ENCODE peak calls at places on chromosome 3, in nine cellular contexts. R is naive thymus-derived CD4-positive, alpha-beta T cell; A is activated T-helper 9 cell treated with anti-CD3 and anti-CD28 coated beads, Interleukin-2, amount 50 U/mL, for 16 hours; P is WERI-Rb-1; U is T-cell; W is NT2/D1; H is HFF-Myc; V is IMR-90; J is epithelial cell of esophagus. S is an unnamed sample.
A peak's percentile ranks its signal among the peaks of the same experiment; 100 is the strongest.

GRCh38 chr3:20066848-20067617 is 26.8 kb downstream of the KAT2B start:
- DNase-seq in R (no peak), A (no peak), P (no peak), U (no peak), W (no peak), H (no peak), V (no peak), J (peak; percentile 30), S (no peak)

GRCh38 chr3:78314327-78314726 is 1274.4 kb downstream of the ROBO2 start:
- DNase-seq in R (no peak), A (no peak), P (no peak), U (no peak), W (no peak), H (no peak), V (no peak), J (no peak), S (no peak)

GRCh38 chr3:122758877-122759670 is 34.6 kb downstream of the HSPBAP1 start:
- DNase-seq in R (no peak), A (no peak), P (no peak), U (no peak), W (no peak), H (no peak), V (no peak), J (no peak), S (no peak)

GRCh38 chr3:11995061-11995460 is 9.1 kb upstream of the SYN2 start:
- DNase-seq in R (no peak), A (no peak), P (peak; percentile 48), U (no peak), W (no peak), H (no peak), V (no peak), J (no peak), S (no peak)

GRCh38 chr3:64945171-64945684 is 257.4 kb upstream of the ADAMTS9 start:
- DNase-seq in R (no peak), A (no peak), P (peak; percentile 79), U (no peak), W (peak; percentile 92), H (no peak), V (no peak), J (no peak), S (no peak)

GRCh38 chr3:10762116-10762515 is 53.9 kb upstream of the SLC6A11 start:
- DNase-seq in R (no peak), A (no peak), P (peak; percentile 28), U (no peak), W (no peak), H (no peak), V (no peak), J (no peak), S (no peak)

GRCh38 chr3:111979689-111980025 is 831 bp downstream of the ABHD10 start:
- DNase-seq in R (no peak), A (no peak), P (no peak), U (no peak), W (no peak), H (no peak), V (no peak), J (no peak), S (no peak)

GRCh38 chr3:32216172-32216783 is 22.2 kb upstream of the CMTM8 start:
- DNase-seq in R (no peak), A (no peak), P (no peak), U (no peak), W (no peak), H (no peak), V (no peak), J (no peak), S (no peak)

GRCh38 chr3:63910873-63911272 is 1.3 kb downstream of the SCAANT1 start:
- DNase-seq in R (peak; percentile 41), A (no peak), P (no peak), U (no peak), W (no peak), H (no peak), V (peak; percentile 59), J (peak; percentile 28), S (no peak)

GRCh38 chr3:126158912-126159227 is 21.5 kb downstream of the ALDH1L1 start:
- DNase-seq in R (no peak), A (no peak), P (no peak), U (no peak), W (no peak), H (no peak), V (no peak), J (no peak), S (no peak)

GRCh38 chr3:14900881-14901873 is 46.2 kb upstream of the NR2C2 start:
- DNase-seq in R (no peak), A (no peak), P (no peak), U (no peak), W (no peak), H (no peak), V (no peak), J (no peak), S (no peak)

GRCh38 chr3:13580256-13581023 is 31.5 kb downstream of the FBLN2 start:
- DNase-seq in R (no peak), A (no peak), P (no peak), U (no peak), W (no peak), H (no peak), V (no peak), J (peak; percentile 92), S (no peak)

GRCh38 chr3:188151438-188151837 is 2.5 kb upstream of the LPP start:
- DNase-seq in R (no peak), A (no peak), P (no peak), U (no peak), W (no peak), H (no peak), V (peak; percentile 77), J (no peak), S (no peak)

GRCh38 chr3:30855390-30855789 is 39.1 kb downstream of the GADL1 start:
- DNase-seq in R (no peak), A (no peak), P (no peak), U (no peak), W (no peak), H (no peak), V (no peak), J (peak; percentile 13), S (no peak)

GRCh38 chr3:37909067-37909911 is 47.6 kb downstream of the CTDSPL start:
- DNase-seq in R (no peak), A (no peak), P (no peak), U (no peak), W (no peak), H (no peak), V (peak; percentile 25), J (peak; percentile 17), S (no peak)

S was measured in CD8-positive, alpha-beta memory T cell.